ENCODE peak calls at places on chromosomes 11 and 22, in ten cellular contexts. F is aorta; U is activated naive CD4-positive, alpha-beta T cell; S is tibial artery; P is HT-29; B is AG10803; X is RWPE1; A is NCI-H1092; Z is BE2C; H is fibroblast of pulmonary artery. Q is an unnamed sample.

GRCh38 chr11:11940551-11940950 is 67.9 kb downstream of the DKK3 start:
- DNase-seq in F (no peak), U (no peak), S (no peak), P (no peak), B (no peak), X (no peak), A (no peak), Z (no peak), H (no peak), Q (no peak)

GRCh38 chr22:19679476-19680099 is 34.7 kb upstream of the SEPTIN5 start:
- DNase-seq in F (peak; percentile 88), U (peak; percentile 14), S (no peak), P (peak; percentile 45), B (peak; percentile 11), X (no peak), A (no peak), Z (peak; percentile 51), H (no peak), Q (peak; percentile 49)

GRCh38 chr22:29664731-29665130 is 55.1 kb upstream of the CABP7 start:
- DNase-seq in F (no peak), U (no peak), S (no peak), P (no peak), B (no peak), X (no peak), A (no peak), Z (no peak), H (peak; percentile 20), Q (no peak)

GRCh38 chr22:33227791-33228190 is 169.6 kb upstream of the SYN3 start:
- DNase-seq in F (no peak), U (no peak), S (no peak), P (no peak), B (no peak), X (no peak), A (no peak), Z (no peak), H (no peak), Q (no peak)

GRCh38 chr11:203945-204586 is 3.1 kb downstream of the BET1L start:
- DNase-seq in F (no peak), U (no peak), S (no peak), P (peak; percentile 0), B (no peak), X (no peak), A (no peak), Z (no peak), H (no peak), Q (no peak)

GRCh38 chr11:6799402-6799801 is at the start of gene OR6A2:
- DNase-seq in F (no peak), U (no peak), S (no peak), P (no peak), B (no peak), X (no peak), A (no peak), Z (no peak), H (no peak), Q (no peak)

GRCh38 chr11:27506200-27507182 is at the start of gene LIN7C:
- DNase-seq in F (peak; percentile 98), U (peak; percentile 86), S (peak; percentile 97), P (peak; percentile 98), B (peak; percentile 93), X (peak; percentile 97), A (peak; percentile 96), Z (peak; percentile 90), H (peak; percentile 96), Q (peak; percentile 96)

GRCh38 chr11:36240746-36241295 is 48.4 kb downstream of the COMMD9 start:
- DNase-seq in F (no peak), U (no peak), S (no peak), P (no peak), B (no peak), X (no peak), A (no peak), Z (no peak), H (no peak), Q (no peak)

GRCh38 chr22:29689201-29689871 is 30.5 kb upstream of the CABP7 start:
- DNase-seq in F (no peak), U (no peak), S (no peak), P (no peak), B (no peak), X (no peak), A (no peak), Z (no peak), H (no peak), Q (no peak)

GRCh38 chr22:36552300-36552699 is 23.3 kb upstream of the EIF3D start:
- DNase-seq in F (no peak), U (no peak), S (no peak), P (no peak), B (no peak), X (no peak), A (no peak), Z (no peak), H (no peak), Q (no peak)

GRCh38 chr11:43874738-43875137 is 5.9 kb upstream of the ALKBH3 start:
- DNase-seq in F (no peak), U (no peak), S (no peak), P (no peak), B (no peak), X (no peak), A (no peak), Z (no peak), H (no peak), Q (no peak)

GRCh38 chr11:100328626-100329340 is 358.3 kb upstream of the ARHGAP42 start:
- DNase-seq in F (no peak), U (no peak), S (no peak), P (peak; percentile 12), B (no peak), X (peak; percentile 48), A (no peak), Z (no peak), H (no peak), Q (no peak)

GRCh38 chr11:64340671-64341335 is 799 bp downstream of the CCDC88B start:
- DNase-seq in F (peak; percentile 89), U (peak; percentile 37), S (no peak), P (no peak), B (no peak), X (no peak), A (no peak), Z (peak; percentile 38), H (no peak), Q (peak; percentile 81)

GRCh38 chr11:108870373-108871020 is 205.6 kb downstream of the DDX10 start:
- DNase-seq in F (no peak), U (no peak), S (no peak), P (no peak), B (peak; percentile 84), X (no peak), A (no peak), Z (no peak), H (peak; percentile 74), Q (no peak)

GRCh38 chr11:92693146-92693545 is 276.3 kb upstream of the MTNR1B start:
- DNase-seq in F (no peak), U (no peak), S (no peak), P (no peak), B (no peak), X (no peak), A (no peak), Z (no peak), H (no peak), Q (no peak)

GRCh38 chr11:123546515-123546914 is 107.9 kb downstream of the SCN3B start:
- DNase-seq in F (no peak), U (no peak), S (no peak), P (no peak), B (peak; percentile 92), X (no peak), A (no peak), Z (no peak), H (peak; percentile 81), Q (no peak)

GRCh38 chr11:134398079-134398444 is 14.0 kb downstream of the B3GAT1 start:
- DNase-seq in F (no peak), U (no peak), S (no peak), P (no peak), B (no peak), X (peak; percentile 18), A (peak; percentile 50), Z (no peak), H (no peak), Q (no peak)

GRCh38 chr11:119538748-119539147 is 115.8 kb upstream of the THY1 start:
- DNase-seq in F (peak; percentile 6), U (no peak), S (peak; percentile 5), P (no peak), B (peak; percentile 42), X (no peak), A (no peak), Z (no peak), H (no peak), Q (no peak)

GRCh38 chr22:23522642-23523251 is 57.3 kb downstream of the IGLL1 start:
- DNase-seq in F (no peak), U (no peak), S (peak; percentile 55), P (no peak), B (no peak), X (no peak), A (peak; percentile 55), Z (peak; percentile 61), H (peak; percentile 42), Q (no peak)

GRCh38 chr11:7904910-7905309 is 26.2 kb downstream of the OR10A6 start:
- DNase-seq in F (no peak), U (no peak), S (no peak), P (peak; percentile 20), B (peak; percentile 70), X (no peak), A (no peak), Z (no peak), H (peak; percentile 24), Q (no peak)

GRCh38 chr22:38782402-38783094 is 11.4 kb downstream of the DNAL4 start:
- DNase-seq in F (no peak), U (no peak), S (no peak), P (no peak), B (peak; percentile 49), X (no peak), A (no peak), Z (peak; percentile 86), H (peak; percentile 71), Q (peak; percentile 66)

GRCh38 chr22:38652858-38653257 is 3.3 kb downstream of the FAM227A start:
- DNase-seq in F (no peak), U (no peak), S (no peak), P (peak; percentile 3), B (no peak), X (no peak), A (no peak), Z (no peak), H (no peak), Q (no peak)

GRCh38 chr11:129709801-129710398 is 105.7 kb upstream of the TMEM45B start:
- DNase-seq in F (peak; percentile 56), U (no peak), S (peak; percentile 12), P (no peak), B (no peak), X (no peak), A (no peak), Z (no peak), H (no peak), Q (no peak)